ENCODE peak calls at places on chromosomes 3 and 15, in five cellular contexts. A, G, R, U and D are unnamed samples.

GRCh38 chr15:65184305-65184943 is 718 bp downstream of the CLPX start:
- DNase-seq in A (no peak), G (peak), R (peak), U (peak), D (peak)

GRCh38 chr15:68377766-68378165 is 54.2 kb downstream of the ITGA11 start:
- DNase-seq in A (no peak), G (no peak), R (no peak), U (peak), D (no peak)

GRCh38 chr3:17638351-17638750 is 104.1 kb downstream of the TBC1D5 start:
- DNase-seq in A (no peak), G (no peak), R (no peak), U (no peak), D (no peak)

GRCh38 chr15:82810863-82811421 is 1.5 kb downstream of the WHAMM start:
- DNase-seq in A (peak), G (no peak), R (no peak), U (no peak), D (no peak)

GRCh38 chr3:63370094-63370493 is 92.0 kb downstream of the SYNPR start:
- DNase-seq in A (no peak), G (no peak), R (no peak), U (no peak), D (no peak)

GRCh38 chr15:26805470-26805869 is 32.6 kb upstream of the GABRB3 start:
- DNase-seq in A (no peak), G (no peak), R (no peak), U (no peak), D (no peak)

GRCh38 chr3:46471371-46471914 is 6.7 kb upstream of the LTF start:
- DNase-seq in A (no peak), G (no peak), R (no peak), U (peak), D (no peak)

GRCh38 chr15:80480909-80481308 is 76.7 kb downstream of the ARNT2 start:
- DNase-seq in A (no peak), G (no peak), R (peak), U (no peak), D (no peak)

GRCh38 chr15:76285241-76285825 is 25.9 kb downstream of the ETFA start:
- DNase-seq in A (no peak), G (peak), R (no peak), U (no peak), D (no peak)

GRCh38 chr3:142930510-142930909 is 33.0 kb downstream of the PAQR9 start:
- DNase-seq in A (no peak), G (no peak), R (no peak), U (no peak), D (no peak)

GRCh38 chr3:127997961-127998360 is 54.3 kb upstream of the SEC61A1 start:
- DNase-seq in A (no peak), G (peak), R (no peak), U (no peak), D (no peak)

GRCh38 chr15:35308802-35309201 is 223.7 kb upstream of the NANOGP8 start:
- DNase-seq in A (no peak), G (no peak), R (no peak), U (no peak), D (no peak)

GRCh38 chr3:122101646-122102045 is 46.5 kb downstream of the CD86 start:
- DNase-seq in A (peak), G (peak), R (peak), U (no peak), D (peak)

GRCh38 chr3:189572249-189572648 is 58.9 kb upstream of the TP63 start:
- DNase-seq in A (no peak), G (no peak), R (no peak), U (no peak), D (no peak)

GRCh38 chr15:39094116-39094515 is 486.8 kb upstream of the THBS1 start:
- DNase-seq in A (no peak), G (no peak), R (no peak), U (no peak), D (no peak)

GRCh38 chr15:46518381-46518780 is 883.6 kb downstream of the SQOR start:
- DNase-seq in A (no peak), G (no peak), R (no peak), U (no peak), D (no peak)

GRCh38 chr15:74406992-74407705 is 26.6 kb downstream of the SEMA7A start:
- DNase-seq in A (no peak), G (peak), R (no peak), U (no peak), D (peak)

GRCh38 chr3:145448436-145448835 is 712.5 kb downstream of the PLOD2 start:
- DNase-seq in A (no peak), G (peak), R (no peak), U (no peak), D (no peak)

GRCh38 chr3:78951546-78951945 is 816.3 kb downstream of the ROBO1 start:
- DNase-seq in A (no peak), G (no peak), R (no peak), U (no peak), D (no peak)

GRCh38 chr3:197487911-197488391 is 67.8 kb downstream of the BDH1 start:
- DNase-seq in A (no peak), G (peak), R (no peak), U (no peak), D (no peak)

GRCh38 chr3:3551976-3552375 is 247.3 kb upstream of the LRRN1 start:
- DNase-seq in A (no peak), G (no peak), R (no peak), U (no peak), D (no peak)

GRCh38 chr3:23162939-23163338 is 40.2 kb upstream of the UBE2E2 start:
- DNase-seq in A (peak), G (no peak), R (no peak), U (no peak), D (no peak)

GRCh38 chr15:79887054-79887453 is 9.8 kb downstream of the MTHFS start:
- DNase-seq in A (no peak), G (no peak), R (no peak), U (no peak), D (no peak)

GRCh38 chr3:55244247-55244646 is 242.9 kb downstream of the WNT5A start:
- DNase-seq in A (no peak), G (no peak), R (no peak), U (no peak), D (no peak)

GRCh38 chr3:175526609-175527280 is 667.6 kb downstream of the NAALADL2 start:
- DNase-seq in A (no peak), G (no peak), R (no peak), U (no peak), D (no peak)

GRCh38 chr15:74543583-74543982 is 2.6 kb downstream of the ARID3B start:
- DNase-seq in A (no peak), G (no peak), R (no peak), U (no peak), D (no peak)

GRCh38 chr3:112583105-112583504 is 21.3 kb downstream of the SLC35A5 start:
- DNase-seq in A (no peak), G (no peak), R (no peak), U (no peak), D (no peak)

DNA sequence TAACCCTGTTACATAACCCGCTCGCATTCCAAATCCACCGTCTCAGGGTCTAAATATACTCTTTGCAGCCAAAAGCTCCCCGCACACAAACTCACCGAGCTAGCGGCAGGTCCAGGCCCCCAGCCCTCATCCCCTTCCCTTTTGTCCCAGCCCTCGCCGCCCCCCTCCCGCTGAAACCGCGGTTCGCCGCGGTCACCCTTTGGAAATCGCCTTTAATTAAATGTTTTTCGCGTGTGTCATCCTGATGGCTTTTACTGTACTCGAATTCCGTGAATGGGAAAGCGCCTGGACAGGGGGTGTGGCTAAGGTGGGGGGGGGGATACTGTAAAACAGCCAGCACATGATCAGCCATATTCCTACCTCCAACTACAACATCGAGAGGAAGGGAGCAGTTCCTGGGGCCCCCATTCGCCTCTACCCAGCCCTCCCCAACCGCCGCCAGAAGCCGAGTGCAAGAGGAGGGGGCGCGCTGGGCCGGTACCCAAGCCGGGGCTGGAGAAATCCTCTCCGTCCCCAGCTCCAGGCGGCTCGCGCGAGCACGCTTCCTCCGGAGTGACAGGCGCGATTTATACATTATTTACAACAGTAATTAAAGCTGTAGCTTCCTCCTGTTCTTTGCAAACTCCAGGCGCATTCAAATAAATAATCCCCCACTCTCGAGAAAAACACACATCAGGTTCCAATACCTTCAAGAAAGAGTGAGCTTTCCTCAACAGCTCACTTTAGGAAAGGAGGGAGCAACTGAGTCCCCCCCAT is 1.7 kb downstream of the RORA start:
- DNase-seq in A (no peak), G (no peak), R (no peak), U (no peak), D (peak)
- TF ChIP-seq SUZ12 in A (no peak), G (no peak), R (no peak), U (no peak), D (no peak)

GRCh38 chr3:41650406-41650805 is 311.5 kb downstream of the ULK4 start:
- DNase-seq in A (no peak), G (no peak), R (no peak), U (no peak), D (no peak)

GRCh38 chr3:41649129-41649739 is 312.7 kb downstream of the ULK4 start:
- DNase-seq in A (no peak), G (no peak), R (no peak), U (no peak), D (no peak)

GRCh38 chr3:41652506-41652905 is 309.4 kb downstream of the ULK4 start:
- DNase-seq in A (no peak), G (no peak), R (no peak), U (no peak), D (no peak)

GRCh38 chr3:41652931-41653330 is 309.0 kb downstream of the ULK4 start:
- DNase-seq in A (no peak), G (no peak), R (no peak), U (no peak), D (no peak)

DNA sequence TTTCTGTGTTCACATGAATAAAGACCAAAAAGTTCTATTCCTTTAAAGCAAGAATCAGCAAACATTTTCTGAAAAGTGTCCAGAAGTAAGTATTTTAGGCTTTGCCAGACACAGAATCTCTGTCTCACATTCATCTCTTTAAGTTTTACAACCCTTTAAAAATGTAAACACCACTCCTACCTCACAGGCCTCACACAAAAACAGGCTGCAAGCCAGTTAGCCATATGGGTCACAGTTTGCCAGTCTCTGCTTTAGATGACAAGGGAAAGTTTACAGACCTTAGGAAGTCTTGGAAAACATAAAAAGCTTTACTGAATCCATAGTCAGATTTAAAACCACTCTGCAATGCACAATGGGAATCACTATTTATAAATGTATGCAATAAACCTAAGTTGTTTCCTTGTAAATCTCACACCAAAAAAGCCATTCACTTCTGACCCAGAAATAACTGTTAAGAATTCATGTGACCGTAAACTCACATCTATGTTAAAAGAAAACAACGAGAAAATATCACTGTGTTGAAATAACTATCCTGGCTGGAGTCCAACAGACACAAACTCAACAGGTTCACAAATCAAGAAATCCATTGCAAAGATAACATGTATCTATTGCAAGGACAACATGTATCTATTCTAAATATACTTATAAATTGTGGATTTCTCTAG is 308.2 kb downstream of the ULK4 start:
- DNase-seq in A (no peak), G (no peak), R (no peak), U (no peak), D (no peak)
- TF ChIP-seq SUZ12 in A (no peak), G (no peak), R (no peak), U (no peak), D (no peak)

GRCh38 chr3:170717410-170718402 is 131.8 kb upstream of the SLC7A14 start:
- DNase-seq in A (no peak), G (no peak), R (no peak), U (no peak), D (no peak)
- TF ChIP-seq SUZ12 in A (no peak), G (no peak), R (no peak), U (no peak), D (no peak)

GRCh38 chr3:138063416-138063815 is 52.0 kb downstream of the DZIP1L start:
- DNase-seq in A (no peak), G (no peak), R (no peak), U (no peak), D (no peak)

GRCh38 chr3:138062037-138062436 is 52.1 kb downstream of the CLDN18 start:
- DNase-seq in A (no peak), G (no peak), R (no peak), U (no peak), D (no peak)

GRCh38 chr3:138059261-138059660 is 49.3 kb downstream of the CLDN18 start:
- DNase-seq in A (no peak), G (no peak), R (no peak), U (no peak), D (no peak)

GRCh38 chr3:138062626-138063025 is 52.7 kb downstream of the CLDN18 start:
- DNase-seq in A (no peak), G (no peak), R (no peak), U (no peak), D (no peak)

DNA sequence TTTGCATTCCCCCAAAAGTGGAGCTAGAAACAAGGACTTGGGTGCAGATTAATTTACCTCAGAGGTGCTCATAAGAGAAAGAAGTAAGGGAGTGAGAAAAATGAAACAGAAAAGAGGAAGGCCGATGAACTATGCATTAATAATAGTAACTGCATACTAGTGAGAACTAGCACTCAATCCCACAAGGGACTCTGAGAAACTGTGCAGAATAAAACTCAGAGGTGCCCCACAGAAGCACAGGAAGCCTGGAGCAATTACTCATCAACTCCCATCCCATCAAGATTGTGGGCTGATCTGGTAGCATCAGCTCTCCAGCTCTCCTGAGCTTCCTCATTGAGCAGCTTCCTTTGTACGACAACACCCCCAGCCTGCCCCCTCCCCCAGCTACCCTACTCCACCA is 50.8 kb downstream of the CLDN18 start:
- DNase-seq in A (no peak), G (no peak), R (no peak), U (no peak), D (no peak)
- TF ChIP-seq SUZ12 in A (no peak), G (no peak), R (no peak), U (no peak), D (no peak)

GRCh38 chr15:29316422-29316821 is 46.8 kb upstream of the NSMCE3 start:
- DNase-seq in A (no peak), G (no peak), R (no peak), U (no peak), D (no peak)
- TF ChIP-seq SUZ12 in A (no peak), G (no peak), R (no peak), U (no peak), D (no peak)

GRCh38 chr3:106261396-106261795 is 392.6 kb upstream of the CBLB start:
- DNase-seq in A (no peak), G (no peak), R (no peak), U (no peak), D (no peak)

GRCh38 chr3:106263556-106263955 is 394.7 kb upstream of the CBLB start:
- DNase-seq in A (no peak), G (no peak), R (no peak), U (no peak), D (no peak)

GRCh38 chr3:106262976-106263375 is 394.2 kb upstream of the CBLB start:
- DNase-seq in A (no peak), G (no peak), R (no peak), U (no peak), D (no peak)

GRCh38 chr3:106265704-106266103 is 396.9 kb upstream of the CBLB start:
- DNase-seq in A (no peak), G (no peak), R (no peak), U (no peak), D (no peak)

DNA sequence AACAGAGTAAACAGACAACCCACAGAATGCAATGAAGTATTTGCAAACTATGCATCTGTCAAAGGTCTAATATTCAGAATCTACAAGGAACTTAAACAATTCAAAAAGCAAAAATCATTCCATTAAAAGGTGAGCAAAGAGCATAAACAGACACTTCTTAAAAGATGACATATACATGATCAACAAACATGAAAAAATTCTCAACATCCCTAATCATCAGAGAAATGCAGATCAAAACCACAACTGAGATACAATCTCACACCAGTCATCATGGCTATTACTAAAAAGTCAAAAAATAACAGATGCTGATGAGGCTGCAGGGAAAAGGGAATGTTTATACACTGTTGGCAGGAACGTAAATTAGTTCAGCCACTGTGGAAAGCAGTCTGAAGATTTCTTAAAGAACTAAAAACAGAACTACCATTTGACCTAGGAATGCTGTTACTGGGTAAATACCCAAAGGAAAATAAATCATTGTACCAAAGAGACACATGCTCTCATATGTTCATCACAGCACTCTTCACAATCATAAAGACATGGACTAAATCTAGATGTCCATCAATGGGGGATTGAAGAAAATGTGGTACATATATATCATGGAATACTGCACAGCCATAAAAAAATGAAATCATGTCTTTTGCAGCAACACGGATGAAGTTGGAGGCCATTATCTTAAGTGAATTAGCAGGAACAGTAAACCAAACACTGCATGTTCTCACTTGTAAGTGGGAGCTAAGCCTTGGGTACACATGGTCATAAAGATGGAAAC is 393.3 kb upstream of the CBLB start:
- DNase-seq in A (no peak), G (no peak), R (no peak), U (no peak), D (no peak)
- TF ChIP-seq SUZ12 in A (no peak), G (no peak), R (no peak), U (no peak), D (no peak)

GRCh38 chr3:61009025-61009424 is 242.2 kb downstream of the FHIT start:
- DNase-seq in A (no peak), G (no peak), R (peak), U (no peak), D (no peak)
- TF ChIP-seq SUZ12 in A (no peak), G (no peak), R (no peak), U (no peak), D (no peak)

DNA sequence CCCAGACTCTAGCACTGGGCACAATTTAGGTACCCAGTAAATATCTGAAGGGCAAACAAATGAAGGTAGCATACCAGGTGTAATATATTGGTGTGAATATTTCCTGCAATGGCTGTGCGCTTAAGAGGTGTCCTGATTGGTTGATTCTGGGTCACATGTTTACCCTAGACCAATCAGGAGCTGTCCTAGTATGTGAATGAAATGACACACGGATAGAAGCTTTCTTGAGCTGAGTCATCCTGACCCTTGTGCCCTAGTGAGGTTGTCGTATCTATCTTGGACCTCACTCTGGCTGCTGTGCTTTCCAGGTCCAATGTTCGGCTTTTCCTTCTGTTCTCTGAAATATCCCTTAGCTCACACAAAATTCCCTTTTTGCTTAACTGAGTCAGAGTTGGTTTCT is 58.1 kb upstream of the FOXP1 start:
- DNase-seq in A (peak), G (peak), R (no peak), U (no peak), D (peak)
- TF ChIP-seq SUZ12 in A (no peak), G (no peak), R (no peak), U (no peak), D (no peak)